ENCODE peak calls at places on chromosomes 13 and 19, in seven cellular contexts. B is endothelial cell, O is thoracic aorta, D is osteocyte, T is nephron progenitor cell, L is ovary, W is OCI-LY7. F is an unnamed sample.

GRCh38 chr19:8517551-8518442 is 3.8 kb upstream of the ZNF414 start:
- DNase-seq in B (no peak), O (no peak), D (no peak), T (no peak), L (no peak), W (peak; percentile 52), F (no peak)

GRCh38 chr13:93776936-93777335 is 550.3 kb downstream of the GPC6 start:
- DNase-seq in B (no peak), O (no peak), D (no peak), T (no peak), L (no peak), W (no peak), F (no peak)

GRCh38 chr19:19319725-19320361 is 466 bp downstream of the SUGP1 start:
- DNase-seq in B (no peak), O (no peak), D (no peak), T (no peak), L (peak; percentile 18), W (peak; percentile 12), F (no peak)

GRCh38 chr13:58302349-58302748 is 670.8 kb downstream of the PCDH17 start:
- DNase-seq in B (no peak), O (no peak), D (no peak), T (no peak), L (no peak), W (no peak), F (no peak)

GRCh38 chr19:33394723-33395560 is 21.4 kb downstream of the CEBPG start:
- DNase-seq in B (no peak), O (no peak), D (no peak), T (no peak), L (no peak), W (no peak), F (no peak)

GRCh38 chr13:46855166-46855565 is 41.7 kb downstream of the HTR2A start:
- DNase-seq in B (no peak), O (no peak), D (no peak), T (no peak), L (no peak), W (no peak), F (no peak)

GRCh38 chr19:50777261-50777660 is 7.0 kb downstream of the GPR32 start:
- DNase-seq in B (no peak), O (no peak), D (no peak), T (no peak), L (no peak), W (no peak), F (no peak)

GRCh38 chr13:42328672-42329071 is 56.7 kb downstream of the AKAP11 start:
- DNase-seq in B (no peak), O (no peak), D (no peak), T (no peak), L (no peak), W (no peak), F (no peak)

GRCh38 chr13:20901668-20902437 is 693 bp downstream of the XPO4 start:
- DNase-seq in B (peak; percentile 43), O (no peak), D (no peak), T (peak; percentile 57), L (no peak), W (peak; percentile 58), F (no peak)

GRCh38 chr13:83272076-83272475 is 610.2 kb downstream of the SLITRK1 start:
- DNase-seq in B (no peak), O (no peak), D (no peak), T (no peak), L (no peak), W (no peak), F (no peak)

GRCh38 chr19:3593156-3593555 is 7.9 kb downstream of the GIPC3 start:
- DNase-seq in B (no peak), O (no peak), D (no peak), T (no peak), L (no peak), W (no peak), F (no peak)
- TF ChIP-seq CTCF in B (no peak), O (no peak), D (no peak), T (no peak), L (no peak), W (no peak), F (peak; percentile 18)

DNA sequence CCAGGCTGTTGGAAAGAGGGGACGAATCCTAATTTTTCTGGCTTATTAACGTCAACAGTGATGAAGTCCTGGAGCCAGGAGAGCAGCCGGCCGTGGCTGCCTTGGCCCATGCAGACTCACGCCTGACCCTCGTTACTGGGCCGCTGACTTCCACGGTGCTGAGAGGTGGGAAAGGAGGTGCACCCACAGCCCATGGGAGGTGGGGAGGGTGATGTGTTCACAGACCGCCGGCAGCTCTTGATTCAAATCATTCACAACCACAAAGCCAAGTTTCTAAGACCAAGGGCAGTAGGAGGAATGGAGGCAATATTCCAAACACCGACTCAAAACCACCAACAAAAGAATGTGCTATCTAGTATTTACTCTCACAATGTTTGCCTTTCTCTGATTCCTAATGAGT is 24.3 kb downstream of the COL4A2 start:
- DNase-seq in B (no peak), O (no peak), D (no peak), T (no peak), L (peak; percentile 50), W (no peak), F (no peak)
- TF ChIP-seq CTCF in B (no peak), O (no peak), D (no peak), T (no peak), L (no peak), W (no peak), F (no peak)

GRCh38 chr13:91020635-91021034 is 326.9 kb upstream of the MIR17HG start:
- DNase-seq in B (no peak), O (no peak), D (no peak), T (no peak), L (no peak), W (no peak), F (no peak)

GRCh38 chr13:91017669-91018053 is 329.8 kb upstream of the MIR17HG start:
- DNase-seq in B (no peak), O (no peak), D (no peak), T (no peak), L (no peak), W (no peak), F (no peak)

GRCh38 chr13:91014696-91015095 is 332.8 kb upstream of the MIR17HG start:
- DNase-seq in B (no peak), O (no peak), D (no peak), T (no peak), L (no peak), W (no peak), F (no peak)

GRCh38 chr13:91017031-91017668 is 330.3 kb upstream of the MIR17HG start:
- DNase-seq in B (peak; percentile 60), O (no peak), D (no peak), T (peak; percentile 57), L (no peak), W (peak; percentile 88), F (no peak)
- TF ChIP-seq CTCF in B (peak; percentile 86), O (peak; percentile 42), D (peak; percentile 82), T (peak; percentile 94), L (no peak), W (no peak), F (peak; percentile 94)

DNA sequence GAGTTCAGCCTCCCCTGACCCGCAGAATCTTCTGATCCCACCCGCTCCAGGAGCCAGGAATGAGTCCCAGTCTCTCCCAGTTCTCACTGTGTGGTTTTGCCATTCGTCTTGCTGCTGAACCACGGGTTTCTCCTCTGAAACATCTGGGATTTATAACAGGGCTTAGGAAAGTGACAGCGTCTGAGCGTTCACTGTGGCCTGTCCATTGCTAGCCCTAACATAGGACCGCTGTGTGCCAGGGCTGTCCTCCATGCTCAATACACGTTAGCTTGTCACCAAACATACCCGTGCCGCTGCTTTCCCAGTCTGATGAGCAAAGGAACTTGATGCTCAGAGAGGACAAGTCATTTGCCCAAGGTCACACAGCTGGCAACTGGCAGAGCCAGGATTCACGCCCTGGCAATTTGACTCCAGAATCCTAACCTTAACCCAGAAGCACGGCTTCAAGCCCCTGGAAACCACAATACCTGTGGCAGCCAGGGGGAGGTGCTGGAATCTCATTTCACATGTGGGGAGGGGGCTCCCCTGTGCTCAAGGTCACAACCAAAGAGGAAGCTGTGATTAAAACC is 1.1 kb upstream of the APOE start:
- DNase-seq in B (no peak), O (no peak), D (no peak), T (no peak), L (no peak), W (peak; percentile 20), F (no peak)
- TF ChIP-seq CTCF in B (no peak), O (no peak), D (peak; percentile 26), T (no peak), L (no peak), W (peak; percentile 73), F (peak; percentile 55)

GRCh38 chr13:44989941-44990340 is 603 bp downstream of the GPALPP1 start:
- DNase-seq in B (no peak), O (no peak), D (no peak), T (no peak), L (no peak), W (peak; percentile 21), F (no peak)

GRCh38 chr13:44989071-44989889 is at the start of the genes GPALPP1 and NUFIP1:
- DNase-seq in B (peak; percentile 88), O (peak; percentile 74), D (peak; percentile 95), T (peak; percentile 89), L (peak; percentile 87), W (peak; percentile 93), F (peak; percentile 89)
- TF ChIP-seq CTCF in B (no peak), O (no peak), D (peak; percentile 5), T (no peak), L (no peak), W (no peak), F (peak; percentile 48)

GRCh38 chr13:49690990-49691886 is at the start of gene EBPL:
- DNase-seq in B (peak; percentile 93), O (peak; percentile 77), D (peak; percentile 96), T (peak; percentile 98), L (peak; percentile 91), W (peak; percentile 87), F (peak; percentile 91)
- TF ChIP-seq CTCF in B (no peak), O (no peak), D (peak; percentile 10), T (no peak), L (no peak), W (peak; percentile 7), F (peak; percentile 16)

F was measured in type B pancreatic cell.